ENCODE peak calls at places on chromosomes 1 and 21, in seven cellular contexts. One of them, this sample, is unnamed.

GRCh38 chr1:232667094-232667780 is 37.3 kb upstream of the SIPA1L2 start:
- DNase-seq in IMR-90: no peak
- DNase-seq in H9: no peak
- DNase-seq in H1: no peak
- DNase-seq in mesenchymal stem cell: no peak
- DNase-seq in mesendoderm: no peak
- DNase-seq in neuronal stem cell: no peak
- DNase-seq in this sample: no peak

GRCh38 chr1:78833491-78833890 is 173.0 kb downstream of the ADGRL4 start:
- DNase-seq in mesendoderm: no peak
- DNase-seq in H9: no peak
- DNase-seq in mesenchymal stem cell: peak; percentile 64
- DNase-seq in H1: no peak
- DNase-seq in IMR-90: peak; percentile 78
- DNase-seq in neuronal stem cell: no peak
- DNase-seq in this sample: no peak

GRCh38 chr1:178613271-178613945 is 100.5 kb downstream of the TEX35 start:
- DNase-seq in H1: no peak
- DNase-seq in mesenchymal stem cell: no peak
- DNase-seq in mesendoderm: no peak
- DNase-seq in H9: no peak
- DNase-seq in IMR-90: no peak
- DNase-seq in neuronal stem cell: no peak
- DNase-seq in this sample: no peak

GRCh38 chr1:2633401-2633935 is 652 bp upstream of the MMEL1 start:
- DNase-seq in mesendoderm: no peak
- DNase-seq in mesenchymal stem cell: no peak
- DNase-seq in neuronal stem cell: no peak
- DNase-seq in H1: no peak
- DNase-seq in IMR-90: no peak
- DNase-seq in H9: no peak
- DNase-seq in this sample: no peak

GRCh38 chr1:64469977-64470669 is at the start of gene CACHD1:
- DNase-seq in IMR-90: peak; percentile 70
- DNase-seq in H9: peak; percentile 82
- DNase-seq in mesendoderm: peak; percentile 89
- DNase-seq in H1: no peak
- DNase-seq in neuronal stem cell: peak; percentile 78
- DNase-seq in mesenchymal stem cell: peak; percentile 82
- DNase-seq in this sample: no peak

GRCh38 chr1:172473302-172473701 is 29.4 kb upstream of the PIGC start:
- DNase-seq in IMR-90: no peak
- DNase-seq in H9: no peak
- DNase-seq in mesendoderm: no peak
- DNase-seq in mesenchymal stem cell: no peak
- DNase-seq in H1: no peak
- DNase-seq in neuronal stem cell: no peak
- DNase-seq in this sample: no peak

GRCh38 chr1:240109130-240109529 is 17.4 kb downstream of the FMN2 start:
- DNase-seq in IMR-90: no peak
- DNase-seq in neuronal stem cell: no peak
- DNase-seq in mesenchymal stem cell: peak; percentile 36
- DNase-seq in H1: no peak
- DNase-seq in mesendoderm: no peak
- DNase-seq in H9: no peak
- DNase-seq in this sample: no peak

GRCh38 chr1:159879136-159879535 is 16.7 kb upstream of the VSIG8 start:
- DNase-seq in H1: no peak
- DNase-seq in mesenchymal stem cell: no peak
- DNase-seq in mesendoderm: no peak
- DNase-seq in neuronal stem cell: no peak
- DNase-seq in IMR-90: peak; percentile 33
- DNase-seq in H9: no peak
- DNase-seq in this sample: no peak

GRCh38 chr1:223248001-223248786 is 105.1 kb upstream of the TLR5 start:
- DNase-seq in mesendoderm: no peak
- DNase-seq in IMR-90: no peak
- DNase-seq in mesenchymal stem cell: no peak
- DNase-seq in H1: no peak
- DNase-seq in H9: peak; percentile 7
- DNase-seq in neuronal stem cell: no peak
- DNase-seq in this sample: no peak

GRCh38 chr1:196546272-196547245 is 61.7 kb downstream of the KCNT2 start:
- DNase-seq in neuronal stem cell: no peak
- DNase-seq in H1: no peak
- DNase-seq in mesenchymal stem cell: peak; percentile 13
- DNase-seq in IMR-90: no peak
- DNase-seq in H9: no peak
- DNase-seq in mesendoderm: no peak
- DNase-seq in this sample: no peak

GRCh38 chr1:10693152-10693496 is 103.3 kb downstream of the CASZ1 start:
- DNase-seq in IMR-90: no peak
- DNase-seq in neuronal stem cell: no peak
- DNase-seq in H1: no peak
- DNase-seq in mesendoderm: no peak
- DNase-seq in mesenchymal stem cell: no peak
- DNase-seq in H9: no peak
- DNase-seq in this sample: no peak

GRCh38 chr1:21911205-21912001 is 25.7 kb downstream of the HSPG2 start:
- DNase-seq in mesendoderm: no peak
- DNase-seq in IMR-90: no peak
- DNase-seq in H9: no peak
- DNase-seq in H1: no peak
- DNase-seq in neuronal stem cell: no peak
- DNase-seq in mesenchymal stem cell: peak; percentile 41
- DNase-seq in this sample: no peak

GRCh38 chr1:90370696-90371095 is 346.4 kb downstream of the BARHL2 start:
- DNase-seq in mesendoderm: no peak
- DNase-seq in neuronal stem cell: no peak
- DNase-seq in IMR-90: no peak
- DNase-seq in H1: no peak
- DNase-seq in H9: no peak
- DNase-seq in mesenchymal stem cell: no peak
- DNase-seq in this sample: no peak

GRCh38 chr21:34080693-34081092 is 7.3 kb downstream of the MRPS6 start:
- DNase-seq in mesendoderm: no peak
- DNase-seq in H9: no peak
- DNase-seq in IMR-90: no peak
- DNase-seq in neuronal stem cell: no peak
- DNase-seq in H1: no peak
- DNase-seq in mesenchymal stem cell: no peak
- DNase-seq in this sample: no peak

GRCh38 chr21:34078915-34079314 is 5.5 kb downstream of the MRPS6 start:
- DNase-seq in H9: no peak
- DNase-seq in mesenchymal stem cell: no peak
- DNase-seq in IMR-90: no peak
- DNase-seq in neuronal stem cell: no peak
- DNase-seq in mesendoderm: no peak
- DNase-seq in H1: no peak
- DNase-seq in this sample: no peak

GRCh38 chr21:34083357-34083756 is 10.0 kb downstream of the MRPS6 start:
- DNase-seq in H9: no peak
- DNase-seq in mesendoderm: no peak
- DNase-seq in H1: no peak
- DNase-seq in mesenchymal stem cell: no peak
- DNase-seq in neuronal stem cell: no peak
- DNase-seq in IMR-90: no peak
- DNase-seq in this sample: no peak

GRCh38 chr21:34085129-34085528 is 11.8 kb downstream of the MRPS6 start:
- DNase-seq in H9: no peak
- DNase-seq in mesenchymal stem cell: no peak
- DNase-seq in neuronal stem cell: no peak
- DNase-seq in mesendoderm: peak; percentile 33
- DNase-seq in H1: no peak
- DNase-seq in IMR-90: no peak
- DNase-seq in this sample: no peak

DNA sequence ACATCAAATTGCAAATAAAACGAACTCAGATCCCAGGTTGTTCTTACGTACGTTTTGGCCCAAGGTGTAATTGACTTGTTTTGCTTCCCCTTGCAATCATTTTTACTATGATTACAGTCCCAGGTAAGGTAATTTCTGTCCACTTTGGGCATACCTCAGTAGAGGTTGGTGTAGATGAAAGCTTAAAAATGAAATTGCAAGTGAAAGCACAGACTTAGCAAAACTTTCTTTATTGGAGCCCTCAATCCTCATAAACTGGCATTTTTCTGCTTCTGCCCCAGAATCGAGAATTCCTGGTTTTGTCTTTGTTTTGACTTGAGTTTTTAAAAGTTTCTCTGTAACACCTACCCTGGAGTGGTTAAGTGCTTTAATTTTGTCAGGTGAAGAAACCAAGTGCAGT is 9.4 kb downstream of the MRPS6 start:
- DNase-seq in mesendoderm: no peak
- DNase-seq in H1: no peak
- DNase-seq in H9: no peak
- DNase-seq in mesenchymal stem cell: no peak
- DNase-seq in neuronal stem cell: no peak
- DNase-seq in IMR-90: no peak
- DNase-seq in this sample: no peak
- H3K4me1 ChIP-seq in mesendoderm: peaks cover 9% of the 10 kb centered on the region
- H3K4me1 ChIP-seq in H1: peaks cover 2% of the 10 kb centered on the region
- H3K4me1 ChIP-seq in H9: peaks cover 14% of the 10 kb centered on the region
- H3K4me1 ChIP-seq in mesenchymal stem cell: peaks cover 2% of the 10 kb centered on the region
- H3K4me1 ChIP-seq in neuronal stem cell: peaks cover 9% of the 10 kb centered on the region
- H3K4me1 ChIP-seq in IMR-90: peaks cover 4% of the 10 kb centered on the region
- H3K4me1 ChIP-seq in this sample: peaks cover 6% of the 10 kb centered on the region

DNA sequence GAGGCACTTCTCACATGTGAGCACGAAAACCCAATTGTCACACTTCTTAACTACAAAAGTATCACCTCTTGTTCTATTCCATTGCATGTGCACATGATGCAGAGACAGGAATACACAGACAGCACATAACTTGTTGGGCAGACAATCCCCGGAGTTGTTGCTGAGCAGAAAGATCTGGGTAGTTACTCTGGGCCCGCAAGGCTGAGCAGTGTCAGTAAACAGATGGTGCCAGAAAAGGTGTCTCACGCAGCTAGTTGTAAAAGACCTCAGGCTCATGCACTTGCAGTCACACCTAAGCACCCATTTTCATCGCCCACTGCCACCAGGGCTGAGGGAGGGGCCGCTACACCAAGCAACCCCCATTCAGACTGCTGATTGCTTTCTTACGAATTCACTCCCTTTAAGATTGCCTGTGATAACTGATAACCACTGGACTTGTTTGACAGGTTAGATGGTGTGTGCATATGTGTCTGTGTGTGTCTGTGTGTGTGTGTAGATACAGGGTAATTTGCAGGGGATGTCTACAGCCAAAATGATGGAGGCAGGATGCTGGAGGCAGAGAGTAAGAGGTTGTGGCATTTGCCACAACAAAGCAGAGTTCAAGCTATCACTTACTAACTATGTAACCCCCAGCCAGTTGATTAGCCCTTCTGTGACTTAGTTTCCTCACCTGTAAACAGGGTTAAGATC is 4.2 kb downstream of the LGR6 start:
- DNase-seq in neuronal stem cell: no peak
- DNase-seq in H1: no peak
- DNase-seq in H9: no peak
- DNase-seq in mesenchymal stem cell: no peak
- DNase-seq in IMR-90: no peak
- DNase-seq in mesendoderm: no peak
- DNase-seq in this sample: peak; percentile 59
- H3K18ac ChIP-seq in neuronal stem cell: no peak overlapping the region
- H3K18ac ChIP-seq in H1: no peak overlapping the region
- H3K18ac ChIP-seq in H9: no peak overlapping the region
- H3K18ac ChIP-seq in mesenchymal stem cell: no peak overlapping the region
- H3K18ac ChIP-seq in IMR-90: no peak overlapping the region
- H3K18ac ChIP-seq in mesendoderm: no peak overlapping the region
- H3K18ac ChIP-seq in this sample: no peak overlapping the region

DNA sequence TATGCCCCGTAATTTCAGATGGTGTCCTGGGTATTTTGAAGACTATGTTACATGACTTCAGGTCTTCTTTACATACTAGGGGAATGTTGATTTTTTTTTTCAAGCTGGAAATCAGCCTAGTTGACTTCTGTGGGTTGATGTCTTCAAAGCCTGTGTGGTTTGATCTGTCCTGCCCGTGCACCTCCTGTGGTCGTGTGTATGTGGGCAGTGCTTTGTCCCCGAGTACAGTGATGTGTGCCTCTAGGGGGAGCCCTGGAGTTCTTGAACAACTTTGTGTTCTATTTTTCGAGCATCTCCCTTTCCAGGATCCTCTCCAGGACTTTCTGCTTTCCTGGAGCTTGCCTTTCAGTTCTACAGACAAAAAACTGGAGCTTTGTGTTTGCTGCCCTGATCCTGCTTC is 28.9 kb downstream of the OBSCN start:
- DNase-seq in neuronal stem cell: peak; percentile 15
- DNase-seq in IMR-90: peak; percentile 29
- DNase-seq in mesenchymal stem cell: peak; percentile 25
- DNase-seq in H9: peak; percentile 71
- DNase-seq in H1: no peak
- DNase-seq in mesendoderm: peak; percentile 82
- DNase-seq in this sample: peak; percentile 34
- H3K4me1 ChIP-seq in neuronal stem cell: no peaks in the 10 kb centered on the region
- H3K4me1 ChIP-seq in IMR-90: no peaks in the 10 kb centered on the region
- H3K4me1 ChIP-seq in mesenchymal stem cell: no peaks in the 10 kb centered on the region
- H3K4me1 ChIP-seq in H9: no peaks in the 10 kb centered on the region
- H3K4me1 ChIP-seq in H1: no peaks in the 10 kb centered on the region
- H3K4me1 ChIP-seq in mesendoderm: no peaks in the 10 kb centered on the region
- H3K4me1 ChIP-seq in this sample: no peaks in the 10 kb centered on the region

GRCh38 chr1:87452648-87453047 is 124.0 kb downstream of the LMO4 start:
- DNase-seq in H9: no peak
- DNase-seq in neuronal stem cell: no peak
- DNase-seq in mesenchymal stem cell: no peak
- DNase-seq in mesendoderm: no peak
- DNase-seq in H1: no peak
- DNase-seq in IMR-90: no peak
- DNase-seq in this sample: no peak
- H3K18ac ChIP-seq in H9: no peak overlapping the region
- H3K18ac ChIP-seq in neuronal stem cell: no peak overlapping the region
- H3K18ac ChIP-seq in mesenchymal stem cell: no peak overlapping the region
- H3K18ac ChIP-seq in mesendoderm: no peak overlapping the region
- H3K18ac ChIP-seq in H1: no peak overlapping the region
- H3K18ac ChIP-seq in IMR-90: no peak overlapping the region
- H3K18ac ChIP-seq in this sample: no peak overlapping the region

This sample was measured in trophoblast cell.